ENCODE peak calls at places on chromosomes 2 and 18, in ten cellular contexts. Z is K562; Y is foreskin fibroblast; Q is astrocyte of the cerebellum; G is smooth muscle cell of the brain vasculature; H is psoas muscle; U is lower leg skin; T is astrocyte of the spinal cord; A is stimulated activated naive CD4-positive, alpha-beta T cell; J is COR-L47. O is an unnamed sample.

GRCh38 chr18:58373486-58373885 is 255.4 kb downstream of the ALPK2 start:
- DNase-seq in H (no peak), T (no peak), G (no peak), J (no peak), U (no peak), Y (no peak), Z (no peak), A (no peak), Q (no peak), O (no peak)

GRCh38 chr2:229492034-229492433 is 220.9 kb upstream of the PID1 start:
- DNase-seq in A (no peak), G (no peak), J (no peak), Y (no peak), Z (no peak), H (no peak), T (peak; percentile 31), U (no peak), Q (no peak), O (peak; percentile 65)

GRCh38 chr2:177172034-177172880 is 40.3 kb upstream of the HNRNPA3 start:
- DNase-seq in Q (peak; percentile 53), H (no peak), Z (no peak), J (no peak), A (no peak), Y (peak; percentile 80), G (no peak), T (peak; percentile 77), U (no peak), O (peak; percentile 82)

GRCh38 chr2:25341753-25342371 is at the start of gene DNMT3A:
- DNase-seq in A (peak; percentile 34), Q (peak; percentile 15), H (peak; percentile 86), G (no peak), J (peak; percentile 71), Y (peak; percentile 89), U (no peak), T (peak; percentile 66), Z (peak; percentile 79), O (no peak)

GRCh38 chr2:176589287-176589686 is 320.0 kb downstream of the MTX2 start:
- DNase-seq in J (no peak), Z (no peak), H (no peak), G (no peak), A (no peak), Y (no peak), U (no peak), Q (no peak), T (no peak), O (no peak)

GRCh38 chr18:44325903-44326650 is 354.6 kb upstream of the SETBP1 start:
- DNase-seq in T (peak; percentile 72), Y (peak; percentile 79), U (peak; percentile 30), Q (peak; percentile 49), A (no peak), J (peak; percentile 86), H (peak; percentile 49), Z (no peak), G (peak; percentile 59), O (no peak)

GRCh38 chr18:3794537-3795348 is 344.8 kb downstream of the TGIF1 start:
- DNase-seq in H (no peak), Z (peak; percentile 16), J (peak; percentile 69), T (peak; percentile 96), U (no peak), A (no peak), G (peak; percentile 39), Y (peak; percentile 72), Q (peak; percentile 96), O (peak; percentile 91)

GRCh38 chr2:204713211-204713610 is 167.9 kb downstream of the PARD3B start:
- DNase-seq in U (no peak), T (no peak), J (no peak), G (no peak), A (no peak), Q (no peak), Y (no peak), H (no peak), Z (no peak), O (no peak)

GRCh38 chr2:39732492-39732891 is 46.6 kb downstream of the THUMPD2 start:
- DNase-seq in H (no peak), Y (peak; percentile 28), A (no peak), T (no peak), G (no peak), U (no peak), Q (no peak), J (no peak), Z (no peak), O (no peak)

GRCh38 chr2:27320958-27321543 is 1.8 kb downstream of the MPV17 start:
- DNase-seq in Y (peak; percentile 99), G (peak; percentile 82), Q (peak; percentile 98), T (peak; percentile 97), A (no peak), U (no peak), J (peak; percentile 18), Z (peak; percentile 83), H (peak; percentile 96), O (peak; percentile 98)

GRCh38 chr2:165778653-165779451 is 15.2 kb downstream of the GALNT3 start:
- DNase-seq in J (no peak), Y (peak; percentile 30), H (no peak), A (no peak), Q (no peak), T (no peak), U (no peak), G (no peak), Z (peak; percentile 12), O (no peak)

GRCh38 chr2:28751956-28752607 is 452 bp downstream of the PPP1CB start:
- DNase-seq in J (no peak), G (no peak), T (no peak), H (peak; percentile 68), Q (no peak), A (no peak), Z (peak; percentile 35), Y (peak; percentile 29), U (no peak), O (no peak)

GRCh38 chr18:67239826-67240225 is 276.7 kb downstream of the DSEL start:
- DNase-seq in G (no peak), H (no peak), A (no peak), T (no peak), Y (no peak), J (no peak), Z (no peak), Q (no peak), U (no peak), O (no peak)

O was measured in HS-5.